ENCODE peak calls at places on chromosomes 1 and 21, in five cellular contexts. W, M, Q, B and G are unnamed samples.

GRCh38 chr1:230827081-230827681 is 41.1 kb downstream of the C1orf198 start:
- DNase-seq in W (no peak), M (peak; percentile 26), Q (no peak), B (no peak), G (no peak)

GRCh38 chr1:115495603-115496002 is 146.2 kb upstream of the VANGL1 start:
- DNase-seq in W (peak; percentile 91), M (peak; percentile 83), Q (peak; percentile 55), B (no peak), G (peak; percentile 13)

GRCh38 chr1:101308935-101309333 is 72.1 kb downstream of the S1PR1 start:
- DNase-seq in W (no peak), M (no peak), Q (no peak), B (no peak), G (no peak)

GRCh38 chr1:155113450-155113985 is 14.2 kb upstream of the EFNA1 start:
- DNase-seq in W (no peak), M (no peak), Q (no peak), B (no peak), G (no peak)

GRCh38 chr1:20685099-20685662 is 24.0 kb upstream of the DDOST start:
- DNase-seq in W (no peak), M (no peak), Q (no peak), B (no peak), G (no peak)

GRCh38 chr21:45381865-45382697 is 22.9 kb upstream of the COL18A1 start:
- DNase-seq in W (no peak), M (no peak), Q (no peak), B (no peak), G (no peak)

GRCh38 chr1:8858112-8858668 is 20.3 kb downstream of the ENO1 start:
- DNase-seq in W (peak; percentile 43), M (peak; percentile 45), Q (peak; percentile 52), B (peak; percentile 60), G (peak; percentile 90)

GRCh38 chr1:41578712-41579335 is 94.3 kb upstream of the EDN2 start:
- DNase-seq in W (peak; percentile 16), M (peak; percentile 20), Q (no peak), B (peak; percentile 25), G (peak; percentile 35)

GRCh38 chr1:106571109-106571508 is 485.4 kb upstream of the PRMT6 start:
- DNase-seq in W (no peak), M (no peak), Q (no peak), B (no peak), G (no peak)

GRCh38 chr1:181251001-181251712 is 162.7 kb downstream of the IER5 start:
- DNase-seq in W (peak; percentile 77), M (peak; percentile 34), Q (peak; percentile 24), B (no peak), G (peak; percentile 79)

GRCh38 chr1:153572569-153573015 is 6.9 kb upstream of the S100A2 start:
- DNase-seq in W (peak; percentile 85), M (peak; percentile 85), Q (peak; percentile 68), B (peak; percentile 72), G (peak; percentile 84)

GRCh38 chr1:151259351-151259750 is 4.8 kb downstream of the PSMD4 start:
- DNase-seq in W (peak; percentile 83), M (no peak), Q (no peak), B (no peak), G (no peak)

GRCh38 chr1:234875953-234876814 is 252.5 kb downstream of the TOMM20 start:
- DNase-seq in W (no peak), M (no peak), Q (no peak), B (peak; percentile 76), G (peak; percentile 74)

GRCh38 chr1:7403265-7404045 is 367.6 kb upstream of the VAMP3 start:
- DNase-seq in W (no peak), M (no peak), Q (no peak), B (no peak), G (no peak)

DNA sequence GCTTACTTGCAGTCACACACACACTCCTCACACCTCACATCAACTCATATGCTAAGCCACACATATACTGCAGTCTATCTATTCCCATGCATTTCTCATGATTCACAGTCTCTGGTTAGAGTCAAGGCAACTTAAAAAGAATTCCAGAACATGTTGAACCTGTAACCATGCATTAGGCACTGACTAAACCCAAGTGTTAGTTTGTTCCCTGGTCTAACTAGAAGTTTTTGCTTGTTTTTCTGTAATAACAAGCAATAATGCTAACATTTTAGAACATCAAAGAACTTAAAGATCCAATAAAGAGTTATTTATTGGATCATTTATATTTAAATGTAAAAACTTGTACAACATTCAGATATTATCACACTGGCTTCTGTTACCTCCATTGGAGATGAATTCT is 931.2 kb downstream of the PLA2G4A start:
- DNase-seq in W (peak; percentile 19), M (no peak), Q (no peak), B (no peak), G (no peak)
- H3K4me3 ChIP-seq in W (no peak overlapping the region), M (no peak overlapping the region), Q (no peak overlapping the region), B (no peak overlapping the region), G (no peak overlapping the region)

GRCh38 chr21:33855190-33855589 is 60.4 kb downstream of the ATP5PO start:
- DNase-seq in W (no peak), M (no peak), Q (no peak), B (no peak), G (no peak)
- TF ChIP-seq CTCF in W (no peak), M (no peak), Q (peak; percentile 26), B (peak; percentile 13), G (peak; percentile 18)

GRCh38 chr1:6039031-6039430 is 6.7 kb upstream of the KCNAB2 start:
- DNase-seq in W (no peak), M (no peak), Q (no peak), B (no peak), G (no peak)
- H3K4me3 ChIP-seq in W (no peak overlapping the region), M (no peak overlapping the region), Q (no peak overlapping the region), B (no peak overlapping the region), G (no peak overlapping the region)

GRCh38 chr1:223628233-223628632 is 37.3 kb downstream of the CAPN8 start:
- DNase-seq in W (peak; percentile 22), M (peak; percentile 36), Q (peak; percentile 25), B (peak; percentile 74), G (peak; percentile 27)

GRCh38 chr1:223635236-223635635 is 30.3 kb downstream of the CAPN8 start:
- DNase-seq in W (no peak), M (no peak), Q (no peak), B (no peak), G (no peak)

GRCh38 chr1:223634423-223634822 is 31.1 kb downstream of the CAPN8 start:
- DNase-seq in W (no peak), M (no peak), Q (no peak), B (no peak), G (no peak)

GRCh38 chr1:223628858-223629257 is 36.6 kb downstream of the CAPN8 start:
- DNase-seq in W (no peak), M (no peak), Q (no peak), B (no peak), G (no peak)

DNA sequence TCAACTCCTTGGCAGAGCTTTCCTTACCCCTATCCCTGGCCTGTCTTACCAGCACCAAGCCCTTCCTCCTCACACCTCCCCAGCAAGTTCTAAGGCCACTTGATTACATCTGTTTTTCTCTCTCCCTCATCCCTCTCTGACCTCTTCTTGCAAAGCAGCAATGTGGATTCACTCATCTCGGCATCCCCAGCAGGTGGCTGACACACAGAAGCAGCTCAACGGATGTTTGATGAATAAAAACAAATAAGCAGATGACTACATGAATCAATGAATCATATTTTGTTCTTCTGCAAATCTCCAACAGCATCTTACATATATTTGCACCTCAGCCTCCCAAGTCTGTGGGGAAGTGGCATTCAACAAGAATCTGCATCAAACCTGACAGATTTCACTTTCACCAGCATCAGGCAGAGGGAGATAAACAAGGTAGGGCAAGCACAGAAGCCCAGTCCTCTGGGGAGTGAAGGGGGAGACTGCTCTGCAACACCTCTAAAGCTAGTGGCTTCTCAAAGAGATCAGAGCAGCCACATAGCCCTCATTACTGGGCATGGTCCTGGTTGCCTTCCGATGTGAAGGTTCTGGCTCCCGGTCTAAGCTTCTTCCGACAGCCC is 34.0 kb downstream of the CAPN8 start:
- DNase-seq in W (peak; percentile 42), M (no peak), Q (no peak), B (no peak), G (no peak)
- TF ChIP-seq CTCF in W (no peak), M (no peak), Q (no peak), B (no peak), G (no peak)

DNA sequence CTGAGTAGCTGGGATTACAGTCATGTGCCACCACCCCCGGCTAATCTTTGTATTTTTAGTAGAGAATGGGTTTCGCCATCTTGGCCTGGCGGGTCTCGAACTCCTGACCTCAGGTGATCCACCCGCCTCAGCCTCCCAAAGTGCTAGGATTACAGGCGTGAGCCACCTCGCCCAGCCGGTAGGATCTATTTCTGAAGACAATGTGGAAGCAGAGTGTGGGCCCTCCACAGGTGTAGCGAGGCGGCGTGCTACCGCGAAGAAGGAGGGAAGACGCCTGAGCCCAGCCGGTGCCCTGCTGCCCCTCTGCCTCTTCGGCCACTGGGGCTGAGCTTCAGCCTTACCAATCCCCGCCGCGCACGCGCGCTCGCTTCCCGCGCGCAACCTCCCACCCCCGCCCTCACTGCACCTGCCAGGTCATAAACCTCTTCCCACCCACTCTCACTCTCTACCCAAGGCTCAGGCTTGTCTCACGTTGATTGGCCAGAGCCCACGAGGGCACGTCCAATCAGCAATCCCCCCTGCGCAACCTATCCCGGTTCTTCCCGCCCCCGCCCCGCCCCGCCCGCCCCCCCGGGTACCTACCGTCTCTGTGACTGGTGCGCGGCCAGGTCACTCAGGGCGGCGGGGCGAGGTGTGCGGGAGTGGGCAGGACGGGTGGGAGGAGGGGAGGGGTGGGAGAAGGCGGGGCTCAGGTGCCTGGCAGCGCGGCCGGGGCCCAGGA is 409 bp upstream of the HOOK1 start:
- DNase-seq in W (peak; percentile 99), M (no peak), Q (no peak), B (peak; percentile 95), G (no peak)
- H3K4me3 ChIP-seq in W (peak overlapping the region; percentile 79), M (no peak overlapping the region), Q (no peak overlapping the region), B (peak overlapping the region; percentile 85), G (no peak overlapping the region)

GRCh38 chr1:32351077-32351858 is 11.0 kb downstream of the FAM229A start:
- DNase-seq in W (peak; percentile 91), M (peak; percentile 89), Q (peak; percentile 63), B (peak; percentile 98), G (peak; percentile 94)
- TF ChIP-seq CTCF in W (peak; percentile 43), M (peak; percentile 57), Q (peak; percentile 41), B (peak; percentile 42), G (peak; percentile 33)